ENCODE peak calls at places on chromosomes 5 and 9, in four cellular contexts. D is B cell, Q is endothelial cell, B is GM13977. G is an unnamed sample.

GRCh38 chr5:135195267-135195603 is 161.2 kb upstream of the PITX1 start:
- DNase-seq in D (no peak), B (no peak), Q (no peak), G (no peak)

GRCh38 chr9:121916008-121916407 is 177.1 kb downstream of the TTLL11 start:
- DNase-seq in Q (no peak), B (no peak), D (no peak), G (no peak)

GRCh38 chr5:158180407-158180806 is 321.5 kb upstream of the CLINT1 start:
- DNase-seq in D (no peak), B (no peak), Q (no peak), G (no peak)

GRCh38 chr5:110803467-110804326 is 64.9 kb downstream of the SLC25A46 start:
- DNase-seq in Q (no peak), D (no peak), B (no peak), G (no peak)

GRCh38 chr9:6538666-6539071 is 106.9 kb downstream of the GLDC start:
- DNase-seq in Q (no peak), B (no peak), D (no peak), G (no peak)

GRCh38 chr9:113309204-113309813 is 6.1 kb upstream of the RNF183 start:
- DNase-seq in Q (no peak), B (peak), D (no peak), G (peak)

GRCh38 chr5:90530736-90531487 is 1.5 kb upstream of the LYSMD3 start:
- DNase-seq in D (no peak), Q (no peak), B (no peak), G (no peak)

GRCh38 chr5:122300374-122300773 is 11.7 kb upstream of the SNCAIP start:
- DNase-seq in D (no peak), Q (no peak), B (no peak), G (no peak)

GRCh38 chr9:16213781-16214515 is 656.5 kb downstream of the BNC2 start:
- DNase-seq in D (no peak), B (no peak), Q (no peak), G (no peak)

DNA sequence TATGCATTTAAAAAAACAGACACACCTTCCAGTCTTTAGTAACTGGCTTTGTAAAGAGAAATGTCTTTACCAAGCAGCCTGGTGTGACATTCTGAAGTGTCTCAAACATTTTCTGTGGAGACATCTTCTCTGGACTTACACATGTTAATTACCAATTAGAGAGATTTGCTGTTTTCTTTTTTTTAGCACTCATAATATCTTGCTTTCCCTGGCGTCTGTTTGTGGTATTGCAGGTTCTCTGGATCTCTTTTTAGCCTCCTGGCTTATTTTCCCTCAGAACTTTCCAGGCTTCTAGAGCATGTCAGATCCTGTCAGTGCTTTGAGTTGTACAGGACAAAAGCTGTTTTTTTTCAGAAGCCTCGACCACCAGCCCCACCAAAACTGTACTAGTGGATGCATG is 92.5 kb downstream of the MSX2 start:
- DNase-seq in D (no peak), B (no peak), Q (no peak), G (no peak)
- TF ChIP-seq CTCF in D (no peak), B (peak), Q (peak), G (no peak)

DNA sequence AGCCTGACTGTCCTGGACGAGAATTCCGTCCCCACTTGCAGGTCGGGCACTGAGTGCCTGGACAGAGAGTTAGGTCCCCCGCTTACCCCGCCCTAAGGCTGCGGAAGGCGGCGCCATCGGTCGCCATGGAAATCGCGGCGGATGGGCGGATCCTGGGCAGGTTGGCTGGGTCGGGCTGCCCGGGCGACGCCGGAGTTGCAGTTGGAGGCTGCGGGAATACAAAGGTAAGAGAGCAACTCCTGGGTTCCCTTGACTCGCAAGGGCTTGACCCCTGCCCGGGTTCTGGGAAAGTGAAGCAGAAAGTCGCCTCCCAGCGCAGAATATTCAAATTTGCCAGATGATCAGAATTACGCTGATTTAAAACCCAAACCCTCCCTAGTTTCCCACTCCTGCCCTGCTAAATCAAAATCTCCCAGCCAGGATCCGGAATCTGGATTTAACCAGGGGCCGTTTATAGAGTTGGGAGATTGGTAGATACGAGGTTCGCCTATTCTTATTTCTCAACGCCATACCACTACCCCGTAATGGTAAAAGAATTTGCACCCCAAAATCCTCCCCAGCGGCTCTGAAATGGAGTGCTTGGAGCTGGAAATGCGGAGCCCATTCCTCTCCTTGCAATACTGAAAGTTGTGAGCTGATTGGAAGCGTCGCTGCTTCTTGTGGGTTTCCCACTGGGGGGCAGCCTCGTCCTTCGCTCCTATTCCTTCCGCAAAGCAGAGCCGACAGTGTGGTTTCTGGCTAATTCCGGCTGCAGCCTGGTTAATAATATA is 156.4 kb upstream of the RASEF start:
- DNase-seq in Q (peak), B (peak), D (no peak), G (peak)
- TF ChIP-seq CTCF in Q (peak), B (peak), D (no peak), G (no peak)

GRCh38 chr9:97041898-97042297 is 3.0 kb upstream of the CTSV start:
- DNase-seq in Q (no peak), D (no peak), B (no peak), G (no peak)

GRCh38 chr9:97038909-97039781 is at the start of gene CTSV:
- DNase-seq in D (peak), Q (peak), B (peak), G (peak)

DNA sequence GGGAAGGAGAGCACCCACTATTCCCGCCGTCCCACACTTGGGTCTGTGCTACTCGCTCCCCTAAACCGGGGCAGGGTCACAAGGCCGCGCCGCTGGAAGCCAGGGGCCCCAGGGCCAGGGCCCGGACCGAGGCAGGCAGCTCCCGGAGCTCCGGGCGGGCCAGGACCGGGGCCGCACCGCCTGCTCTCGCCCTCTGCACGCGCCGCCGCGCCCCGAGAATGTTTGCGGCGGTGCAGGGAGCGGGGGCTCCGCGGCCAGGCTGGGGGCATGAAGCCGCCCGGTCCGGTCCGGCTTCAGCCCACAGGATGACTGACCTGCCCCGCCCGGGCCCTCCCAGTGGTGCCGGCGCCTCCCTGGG is 412 bp downstream of the CTSV start:
- DNase-seq in B (no peak), D (peak), Q (peak), G (no peak)
- TF ChIP-seq CTCF in B (no peak), D (no peak), Q (no peak), G (no peak)

GRCh38 chr9:127765418-127765817 is 13.0 kb downstream of the SH2D3C start:
- DNase-seq in D (no peak), B (no peak), Q (no peak), G (no peak)

GRCh38 chr9:127761491-127761904 is 17.0 kb downstream of the SH2D3C start:
- DNase-seq in Q (no peak), B (no peak), D (no peak), G (no peak)

GRCh38 chr9:127761061-127761460 is 17.4 kb downstream of the SH2D3C start:
- DNase-seq in Q (no peak), D (no peak), B (no peak), G (no peak)

GRCh38 chr9:127762111-127762676 is 16.3 kb downstream of the SH2D3C start:
- DNase-seq in B (no peak), Q (peak), D (no peak), G (no peak)

DNA sequence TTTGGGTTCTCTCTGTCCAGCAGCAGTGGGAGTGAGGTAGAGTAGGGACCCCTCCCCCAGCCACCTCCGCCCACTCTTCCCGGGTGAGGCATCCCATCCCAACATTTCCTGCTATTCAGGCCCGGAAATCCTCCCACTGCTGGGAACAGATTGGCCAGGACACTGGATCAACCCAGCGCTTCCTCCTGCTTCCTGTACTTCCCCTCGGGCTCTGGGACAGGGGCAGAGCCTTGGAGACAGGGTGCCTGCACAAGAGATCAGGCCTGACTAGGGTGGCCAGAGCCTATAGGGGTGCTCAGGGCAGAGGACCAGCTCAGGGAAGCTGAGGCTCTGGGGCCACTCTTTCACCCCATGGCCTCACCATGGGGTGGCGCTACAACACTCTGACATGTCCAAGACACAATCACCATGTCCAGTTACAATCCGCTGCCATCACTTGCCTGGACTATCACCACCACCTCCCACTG is 14.5 kb downstream of the SH2D3C start:
- DNase-seq in D (no peak), B (no peak), Q (peak), G (peak)
- TF ChIP-seq CTCF in D (peak), B (peak), Q (peak), G (peak)

G was measured in activated CD8-positive, alpha-beta T cell treated with anti-CD3 and anti-CD28 coated beads for 36 hours.